ENCODE peak calls at places on chromosomes 7 and 10, in four cellular contexts. W is body of pancreas, K is right cardiac atrium, F is uterus. D is an unnamed sample. For H3K27me3, the result is how much of the 10 kb centered on the place peaks cover.

GRCh38 chr7:130426541-130426940 is 14.3 kb downstream of the CEP41 start:
- DNase-seq in W (no peak), K (no peak), F (no peak), D (no peak)

GRCh38 chr10:47414752-47415519 is 30.8 kb upstream of the ZNF488 start:
- DNase-seq in W (no peak), K (no peak), F (peak), D (no peak)

GRCh38 chr10:90865400-90865799 is 6.4 kb upstream of the RPP30 start:
- DNase-seq in W (no peak), K (no peak), F (no peak), D (no peak)

GRCh38 chr7:139679731-139680594 is 97.8 kb downstream of the HIPK2 start:
- DNase-seq in W (peak), K (no peak), F (no peak), D (no peak)

GRCh38 chr10:72109619-72110215 is 21.4 kb upstream of the SPOCK2 start:
- DNase-seq in W (no peak), K (no peak), F (no peak), D (no peak)

GRCh38 chr10:125377368-125377767 is 217.0 kb upstream of the CTBP2 start:
- DNase-seq in W (no peak), K (no peak), F (no peak), D (no peak)

GRCh38 chr10:108360187-108360586 is 1195.7 kb upstream of the SORCS1 start:
- DNase-seq in W (no peak), K (no peak), F (no peak), D (no peak)

GRCh38 chr10:24208661-24209420 is at the start of gene KIAA1217:
- DNase-seq in W (peak), K (peak), F (peak), D (peak)

GRCh38 chr7:148727501-148728278 is 29.0 kb downstream of the CUL1 start:
- DNase-seq in W (no peak), K (no peak), F (no peak), D (no peak)

GRCh38 chr7:80889525-80889924 is 29.3 kb downstream of the SEMA3C start:
- DNase-seq in W (no peak), K (no peak), F (no peak), D (no peak)

GRCh38 chr10:52491246-52492000 is 177.3 kb downstream of the DKK1 start:
- DNase-seq in W (no peak), K (no peak), F (no peak), D (no peak)

GRCh38 chr7:21086688-21087087 is 300.0 kb upstream of the SP8 start:
- DNase-seq in W (peak), K (no peak), F (no peak), D (no peak)

GRCh38 chr10:31051703-31052102 is 20.0 kb upstream of the ZNF438 start:
- DNase-seq in W (no peak), K (no peak), F (no peak), D (no peak)

GRCh38 chr7:99525713-99526440 is 21.4 kb downstream of the ZKSCAN5 start:
- DNase-seq in W (no peak), K (no peak), F (no peak), D (no peak)

GRCh38 chr10:82148764-82149163 is 273.8 kb downstream of the NRG3 start:
- DNase-seq in W (no peak), K (no peak), F (no peak), D (no peak)

GRCh38 chr7:118580743-118581382 is 356.4 kb downstream of the ANKRD7 start:
- DNase-seq in W (no peak), K (no peak), F (no peak), D (no peak)

GRCh38 chr10:3423411-3423810 is 250.8 kb upstream of the PITRM1 start:
- DNase-seq in W (no peak), K (no peak), F (no peak), D (no peak)

GRCh38 chr10:3425261-3425660 is 252.7 kb upstream of the PITRM1 start:
- DNase-seq in W (no peak), K (no peak), F (no peak), D (no peak)

GRCh38 chr10:3425713-3426112 is 253.1 kb upstream of the PITRM1 start:
- DNase-seq in W (no peak), K (no peak), F (no peak), D (no peak)

GRCh38 chr10:3422282-3422681 is 249.7 kb upstream of the PITRM1 start:
- DNase-seq in W (no peak), K (no peak), F (no peak), D (no peak)

GRCh38 chr10:3424102-3424803 is 251.7 kb upstream of the PITRM1 start:
- DNase-seq in W (no peak), K (peak), F (no peak), D (peak)
- H3K4me3 ChIP-seq in W (no peak), K (no peak), F (no peak), D (no peak)

GRCh38 chr10:122879339-122880273 is at the start of gene FAM24B:
- DNase-seq in W (peak), K (peak), F (peak), D (peak)
- H3K27ac ChIP-seq in W (peak), K (no peak), F (peak), D (no peak)

GRCh38 chr10:2296179-2296578 is 558.9 kb upstream of the ADARB2 start:
- DNase-seq in W (no peak), K (no peak), F (no peak), D (no peak)
- H3K27me3 ChIP-seq in W (under half), K (under half), F (under half), D (under half)

DNA sequence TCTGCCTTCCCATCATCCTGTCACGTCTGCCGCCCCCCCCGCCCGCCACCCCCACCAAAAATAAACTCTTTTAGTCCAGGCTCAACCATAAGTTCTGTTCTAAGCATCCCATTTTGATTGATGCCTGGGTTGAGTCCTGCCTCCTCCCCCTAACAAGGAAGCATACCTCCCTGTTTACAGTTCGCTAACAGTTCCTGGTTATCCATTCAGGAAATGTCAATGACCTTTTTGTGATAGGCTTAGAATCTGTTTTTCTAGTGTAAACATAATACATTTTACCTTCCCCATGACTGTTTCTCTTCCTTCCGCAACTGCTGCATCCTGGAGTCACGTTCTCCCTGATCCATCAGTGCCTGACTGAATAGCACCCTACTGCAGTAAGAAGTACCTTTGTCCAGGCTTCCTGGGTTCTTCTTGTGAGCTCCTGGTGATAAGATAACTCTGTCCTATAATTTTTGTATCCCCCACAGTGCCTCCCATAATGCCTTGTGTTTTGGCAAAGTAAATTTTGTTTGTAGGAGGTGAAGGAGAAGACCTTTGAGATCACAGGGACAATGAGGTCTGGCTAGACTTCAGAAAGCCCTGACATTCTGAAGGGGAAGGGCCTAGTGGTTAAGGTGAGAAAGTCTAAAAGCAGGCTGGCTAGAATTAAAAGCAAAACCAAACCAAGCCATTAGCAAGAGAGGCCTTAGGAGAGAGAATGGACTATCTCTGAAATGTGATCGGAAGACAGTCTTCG is 7.3 kb downstream of the AGFG2 start:
- DNase-seq in W (no peak), K (no peak), F (no peak), D (no peak)
- H3K4me3 ChIP-seq in W (no peak), K (no peak), F (no peak), D (no peak)

D was measured in aorta.